ENCODE peak calls at places on chromosome 9, in ten cellular contexts. M is fibroblast of lung, U is GM23338, I is psoas muscle, N is tibial artery, O is mesendoderm, W is endodermal cell, K is pancreas, B is MM.1S, J is lower lobe of right lung. S is an unnamed sample. For H3K4me1 and H3K36me3, the result is how much of the 10 kb centered on the place peaks cover.

GRCh38 chr9:21810388-21810787 is 8.0 kb downstream of the MTAP start:
- DNase-seq in M (peak), U (no peak), I (no peak), N (no peak), O (no peak), W (no peak), K (no peak), B (no peak), J (no peak), S (no peak)

GRCh38 chr9:22036866-22037626 is 27.9 kb upstream of the CDKN2B start:
- DNase-seq in M (no peak), U (no peak), I (no peak), N (no peak), O (no peak), W (no peak), K (no peak), B (no peak), J (no peak), S (no peak)

GRCh38 chr9:135617991-135618411 is 21.3 kb downstream of the GLT6D1 start:
- DNase-seq in M (no peak), U (no peak), I (no peak), N (no peak), O (no peak), W (no peak), K (no peak), B (no peak), J (no peak), S (no peak)

GRCh38 chr9:76643399-76644117 is 120.7 kb upstream of the PCA3 start:
- DNase-seq in M (no peak), U (no peak), I (no peak), N (peak), O (no peak), W (peak), K (no peak), B (peak), J (no peak), S (no peak)

GRCh38 chr9:4686584-4686983 is 7.2 kb downstream of the CDC37L1 start:
- DNase-seq in M (no peak), U (no peak), I (no peak), N (no peak), O (no peak), W (no peak), K (no peak), B (no peak), J (no peak), S (no peak)

GRCh38 chr9:19371942-19372341 is 8.1 kb downstream of the RPS6 start:
- DNase-seq in M (no peak), U (peak), I (no peak), N (no peak), O (peak), W (no peak), K (no peak), B (no peak), J (no peak), S (no peak)

GRCh38 chr9:2875218-2875977 is 31.5 kb upstream of the PUM3 start:
- DNase-seq in M (no peak), U (no peak), I (no peak), N (no peak), O (no peak), W (no peak), K (no peak), B (no peak), J (no peak), S (no peak)

GRCh38 chr9:557601-558201 is 283.8 kb upstream of the DMRT1 start:
- DNase-seq in M (peak), U (peak), I (no peak), N (no peak), O (peak), W (peak), K (no peak), B (no peak), J (no peak), S (no peak)

GRCh38 chr9:118829334-118829733 is 539.9 kb downstream of the BRINP1 start:
- DNase-seq in M (peak), U (peak), I (no peak), N (no peak), O (peak), W (no peak), K (no peak), B (peak), J (no peak), S (no peak)

GRCh38 chr9:6229604-6230003 is 14.0 kb downstream of the IL33 start:
- DNase-seq in M (peak), U (no peak), I (no peak), N (no peak), O (no peak), W (no peak), K (no peak), B (no peak), J (no peak), S (no peak)

GRCh38 chr9:3848445-3849114 is 322.8 kb upstream of the RFX3 start:
- DNase-seq in M (no peak), U (peak), I (no peak), N (no peak), O (peak), W (peak), K (no peak), B (no peak), J (no peak), S (no peak)

GRCh38 chr9:115694014-115694413 is 459.6 kb upstream of the PAPPA start:
- DNase-seq in M (peak), U (peak), I (no peak), N (no peak), O (peak), W (peak), K (no peak), B (no peak), J (no peak), S (no peak)

GRCh38 chr9:73219985-73220626 is 68.4 kb downstream of the ANXA1 start:
- DNase-seq in M (peak), U (no peak), I (no peak), N (no peak), O (no peak), W (no peak), K (no peak), B (no peak), J (no peak), S (no peak)

GRCh38 chr9:79287881-79288280 is 283.9 kb upstream of the TLE4 start:
- DNase-seq in M (peak), U (no peak), I (no peak), N (no peak), O (no peak), W (peak), K (no peak), B (no peak), J (no peak), S (no peak)

GRCh38 chr9:97534961-97535594 is 33.6 kb downstream of the TMOD1 start:
- DNase-seq in M (no peak), U (no peak), I (no peak), N (no peak), O (no peak), W (no peak), K (no peak), B (no peak), J (no peak), S (no peak)

GRCh38 chr9:98869866-98870265 is 62.4 kb downstream of the GALNT12 start:
- DNase-seq in M (no peak), U (no peak), I (no peak), N (no peak), O (no peak), W (no peak), K (no peak), B (no peak), J (no peak), S (no peak)

GRCh38 chr9:98866435-98867108 is 59.1 kb downstream of the GALNT12 start:
- DNase-seq in M (no peak), U (no peak), I (no peak), N (no peak), O (no peak), W (no peak), K (no peak), B (no peak), J (no peak), S (no peak)

GRCh38 chr9:98869078-98869745 is 61.7 kb downstream of the GALNT12 start:
- DNase-seq in M (peak), U (no peak), I (no peak), N (no peak), O (no peak), W (no peak), K (no peak), B (no peak), J (no peak), S (no peak)

GRCh38 chr9:98867109-98867433 is 59.6 kb downstream of the GALNT12 start:
- DNase-seq in M (no peak), U (no peak), I (no peak), N (no peak), O (no peak), W (no peak), K (no peak), B (no peak), J (no peak), S (no peak)

GRCh38 chr9:98867434-98868168 is 60.1 kb downstream of the GALNT12 start:
- DNase-seq in M (peak), U (no peak), I (peak), N (peak), O (peak), W (no peak), K (peak), B (no peak), J (peak), S (peak)
- H3K4me1 ChIP-seq in M (under half), U (under half), I (under half), N (under half), O (under half), W (under half), K (under half), B (under half), J (under half), S (under half)

GRCh38 chr9:133801739-133802138 is 63.6 kb upstream of the SARDH start:
- DNase-seq in M (no peak), U (no peak), I (no peak), N (no peak), O (no peak), W (no peak), K (no peak), B (no peak), J (no peak), S (no peak)
- H3K36me3 ChIP-seq in M (under half), U (under half), I (under half), N (under half), O (under half), W (under half), K (under half), B (under half), J (under half), S (under half)

GRCh38 chr9:136838314-136839228 is 3.7 kb upstream of the AJM1 start:
- DNase-seq in M (no peak), U (no peak), I (peak), N (no peak), O (no peak), W (no peak), K (peak), B (no peak), J (no peak), S (no peak)
- H3K27ac ChIP-seq in M (no peak), U (no peak), I (no peak), N (no peak), O (no peak), W (no peak), K (no peak), B (no peak), J (no peak), S (no peak)

DNA sequence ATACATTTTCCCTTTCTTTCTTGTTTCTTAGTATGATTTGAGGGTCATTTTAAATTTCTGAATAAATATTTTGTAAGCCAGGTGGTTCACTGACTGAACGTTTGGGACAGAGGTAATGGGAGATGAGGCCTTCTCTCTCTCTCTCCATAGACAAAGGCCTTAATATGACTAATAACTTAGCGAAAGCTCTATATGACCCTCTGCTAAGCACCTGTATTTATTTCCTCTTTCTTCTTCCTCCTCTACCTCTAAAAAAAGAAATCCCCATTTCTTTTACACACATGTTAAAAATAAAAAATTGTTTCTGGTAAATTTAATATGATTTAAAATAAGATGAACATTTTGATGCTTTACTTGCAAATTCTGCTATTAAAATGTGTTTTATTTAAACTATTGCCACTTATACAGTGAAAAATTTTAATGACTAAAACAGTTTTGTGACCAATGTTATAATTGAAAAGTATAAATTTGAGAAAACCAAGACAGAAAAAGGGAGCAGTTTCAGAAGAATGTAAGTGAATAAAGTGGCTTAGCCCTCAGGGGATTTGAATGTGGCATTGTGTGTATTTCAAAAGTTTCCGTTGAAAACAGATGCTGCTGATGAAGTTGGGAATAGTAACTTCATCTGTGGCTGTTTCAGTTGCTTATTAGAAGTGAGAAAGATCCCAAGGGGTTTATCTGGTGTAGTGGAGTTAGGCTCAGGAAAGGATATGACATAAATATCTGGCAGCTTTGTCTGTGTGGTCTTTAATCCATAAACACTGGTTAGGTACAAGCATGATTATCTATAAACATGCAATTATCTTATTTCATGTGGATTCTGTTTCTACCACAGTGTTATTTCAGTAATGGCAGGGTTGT is 128.6 kb upstream of the GRHPR start:
- DNase-seq in M (peak), U (no peak), I (no peak), N (no peak), O (peak), W (no peak), K (no peak), B (no peak), J (no peak), S (no peak)
- H3K4me1 ChIP-seq in M (under half), U (under half), I (under half), N (under half), O (under half), W (under half), K (under half), B (under half), J (under half), S (under half)

DNA sequence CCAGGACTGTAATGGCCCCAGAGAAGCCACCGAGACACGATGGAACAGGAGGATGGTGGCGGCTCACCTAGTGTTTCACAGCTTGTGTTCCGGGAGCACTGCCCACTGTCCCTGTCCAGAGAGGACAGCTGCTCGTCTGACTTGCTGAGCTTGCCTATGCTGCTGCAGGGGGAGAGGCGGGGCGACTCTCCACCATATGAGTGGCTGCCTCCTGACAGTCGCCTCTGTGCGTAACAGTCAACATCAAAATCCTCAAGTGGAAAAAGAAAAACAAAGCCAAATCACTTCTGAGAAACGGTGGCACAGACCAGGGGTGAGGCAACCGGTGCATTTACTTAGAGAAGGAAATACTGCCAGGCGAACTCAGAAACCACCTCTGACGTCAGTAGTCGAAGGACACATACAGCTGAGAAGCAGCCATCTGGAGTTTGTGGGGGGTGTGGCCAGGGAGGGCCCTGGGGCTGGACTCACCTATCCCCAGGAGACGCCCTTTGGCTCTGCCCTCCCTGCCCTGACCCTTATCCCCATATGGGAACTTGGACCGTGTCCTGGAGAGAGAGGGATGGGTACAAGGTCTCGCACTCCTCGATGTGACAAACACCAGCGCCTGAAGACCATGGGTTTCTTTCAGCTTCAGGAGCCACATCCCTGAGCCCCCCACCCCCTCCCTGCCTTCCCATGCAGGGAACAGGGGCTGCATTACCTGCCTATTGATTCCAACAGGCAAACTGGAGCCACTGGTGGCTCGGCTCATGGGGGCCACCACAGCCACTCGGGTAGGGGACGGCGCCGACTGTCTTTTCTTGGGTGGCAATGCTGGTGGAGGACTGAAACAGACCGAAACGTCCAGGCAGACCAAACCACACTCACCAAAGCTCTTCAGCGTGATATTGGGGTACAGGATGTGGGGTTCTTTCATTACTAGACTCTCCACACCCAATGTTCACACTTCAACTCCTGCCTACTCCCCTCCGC is 82.8 kb downstream of the PRRT1B start:
- DNase-seq in M (peak), U (no peak), I (peak), N (no peak), O (no peak), W (no peak), K (peak), B (no peak), J (peak), S (no peak)
- H3K36me3 ChIP-seq in M (under half), U (under half), I (under half), N (under half), O (under half), W (under half), K (under half), B (under half), J (half or more), S (under half)

DNA sequence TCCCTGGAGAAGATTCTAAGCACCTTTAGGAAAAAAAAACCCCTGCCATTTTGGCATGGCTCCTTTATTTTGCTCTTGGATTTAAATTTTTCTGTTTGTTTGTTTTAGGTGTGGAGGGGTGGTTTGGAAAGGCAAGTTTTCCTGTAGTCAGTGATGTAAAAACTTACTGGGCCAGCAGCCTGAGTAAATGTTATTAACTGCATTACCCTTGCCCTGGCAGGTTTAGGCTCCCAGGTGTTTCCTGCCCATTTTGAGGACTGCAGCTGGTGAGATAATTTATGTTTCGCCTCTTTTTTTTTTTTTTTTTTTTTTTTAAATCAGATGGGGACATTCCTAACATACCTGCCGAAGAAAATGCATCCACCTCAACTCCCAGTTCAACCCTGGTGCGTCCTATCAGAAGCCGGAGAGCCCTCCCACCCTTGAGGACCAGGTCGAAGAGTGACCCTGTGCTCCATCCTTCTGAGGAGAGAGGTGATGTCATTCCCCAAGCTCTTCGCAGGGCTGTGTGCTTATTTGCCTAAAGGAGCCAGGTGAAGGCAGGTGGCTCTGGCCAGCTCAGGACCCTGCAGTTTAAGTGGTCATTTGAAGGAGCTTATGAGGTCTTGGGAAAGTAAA is 60.6 kb downstream of the ENTREP1 start:
- DNase-seq in M (no peak), U (peak), I (no peak), N (no peak), O (peak), W (peak), K (peak), B (peak), J (peak), S (no peak)
- H3K27ac ChIP-seq in M (no peak), U (peak), I (peak), N (no peak), O (no peak), W (no peak), K (peak), B (peak), J (peak), S (no peak)

DNA sequence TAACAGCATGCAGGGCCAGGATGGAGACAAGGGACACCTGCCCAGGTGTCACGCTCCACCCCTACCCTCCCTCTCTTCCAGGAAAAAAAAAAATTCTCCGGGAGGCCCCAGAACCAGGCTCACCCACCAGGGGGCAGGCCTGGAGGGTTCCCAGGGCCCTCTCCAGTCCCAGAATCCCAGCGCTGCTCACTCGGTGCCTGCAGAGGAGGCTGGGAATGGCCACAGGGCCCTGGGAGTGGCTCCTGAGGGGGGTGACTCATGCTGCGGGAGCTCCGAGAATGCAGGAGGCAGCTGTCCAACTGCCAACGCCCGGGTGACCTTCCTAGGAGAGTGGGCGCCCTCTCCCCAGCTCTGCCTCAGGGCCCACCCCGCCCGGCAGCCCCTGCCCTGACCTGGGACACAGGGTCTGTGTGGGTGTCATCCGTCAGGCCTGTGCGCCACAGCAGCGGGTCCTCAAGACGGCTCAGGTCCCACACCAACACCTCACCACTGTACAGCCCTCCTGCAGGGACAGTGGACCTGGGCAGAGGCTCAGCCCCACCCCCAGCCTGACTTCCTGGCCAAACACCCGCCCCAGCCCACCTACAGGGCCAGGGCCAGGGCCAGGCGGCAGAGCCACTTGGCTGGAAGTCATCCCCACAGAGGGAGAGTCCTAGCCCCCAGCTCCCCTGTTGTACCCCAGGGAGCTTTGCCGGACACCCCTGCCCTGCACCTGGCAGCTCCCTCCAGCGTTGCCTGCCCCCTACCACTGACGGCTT is 21.2 kb downstream of the DYNC2I2 start:
- DNase-seq in M (peak), U (peak), I (peak), N (peak), O (peak), W (peak), K (peak), B (no peak), J (peak), S (peak)
- H3K4me1 ChIP-seq in M (under half), U (under half), I (under half), N (under half), O (under half), W (under half), K (under half), B (under half), J (under half), S (under half)